ENCODE peak calls at places on chromosomes 6 and 20, in five cellular contexts. N is ovary; F is substantia nigra; R is CD4-positive, CD25-positive, alpha-beta regulatory T cell; G is endothelial cell. Y is an unnamed sample.

GRCh38 chr6:137866200-137866913 is 702 bp upstream of the TNFAIP3 start:
- DNase-seq in N (peak), F (no peak), R (no peak), G (no peak), Y (no peak)

GRCh38 chr20:61567204-61567603 is 315.1 kb downstream of the CDH4 start:
- DNase-seq in N (no peak), F (no peak), R (no peak), G (no peak), Y (no peak)

GRCh38 chr6:67331304-67331703 is 1303.8 kb upstream of the ADGRB3 start:
- DNase-seq in N (no peak), F (no peak), R (no peak), G (no peak), Y (no peak)

GRCh38 chr20:37598101-37598530 is 70.4 kb upstream of the BLCAP start:
- DNase-seq in N (no peak), F (no peak), R (no peak), G (no peak), Y (no peak)

GRCh38 chr6:160261120-160261450 is 2.5 kb upstream of the SLC22A2 start:
- DNase-seq in N (no peak), F (no peak), R (no peak), G (no peak), Y (no peak)

GRCh38 chr6:149079911-149080501 is 237.5 kb upstream of the TAB2 start:
- DNase-seq in N (peak), F (peak), R (no peak), G (no peak), Y (peak)

GRCh38 chr20:43322851-43323250 is 133.1 kb upstream of the PTPRT start:
- DNase-seq in N (no peak), F (no peak), R (no peak), G (no peak), Y (no peak)

GRCh38 chr6:71334768-71335167 is 46.2 kb downstream of the OGFRL1 start:
- DNase-seq in N (no peak), F (no peak), R (no peak), G (no peak), Y (no peak)

GRCh38 chr6:14738497-14738896 is 507.4 kb upstream of the JARID2 start:
- DNase-seq in N (no peak), F (no peak), R (no peak), G (no peak), Y (no peak)

GRCh38 chr6:119880840-119881239 is 531.3 kb upstream of the MAN1A1 start:
- DNase-seq in N (no peak), F (no peak), R (no peak), G (no peak), Y (no peak)

GRCh38 chr20:3262566-3262965 is 23.6 kb upstream of the SLC4A11 start:
- DNase-seq in N (no peak), F (no peak), R (no peak), G (no peak), Y (no peak)

GRCh38 chr6:82144007-82144851 is 103.3 kb downstream of the IBTK start:
- DNase-seq in N (peak), F (no peak), R (no peak), G (no peak), Y (peak)

GRCh38 chr6:166629628-166630027 is 2.6 kb upstream of the RPS6KA2 start:
- DNase-seq in N (no peak), F (no peak), R (no peak), G (no peak), Y (no peak)

GRCh38 chr6:92810913-92811312 is 608.4 kb downstream of the EPHA7 start:
- DNase-seq in N (no peak), F (no peak), R (no peak), G (peak), Y (no peak)

GRCh38 chr20:6705106-6705766 is 62.2 kb upstream of the BMP2 start:
- DNase-seq in N (no peak), F (no peak), R (no peak), G (no peak), Y (no peak)

GRCh38 chr20:32271620-32272019 is 5.8 kb upstream of the KIF3B start:
- DNase-seq in N (no peak), F (no peak), R (no peak), G (no peak), Y (no peak)